ENCODE peak calls at places on chromosome 3, in nine cellular contexts. Q is GM13976; T is nephron progenitor cell; B is foreskin fibroblast; A is neural progenitor cell; Y is AG04449; P is ovary; C is CD4-positive, alpha-beta T cell; G is AG10803. E is an unnamed sample.

GRCh38 chr3:1082024-1082633 is 10.7 kb upstream of the CNTN6 start:
- DNase-seq in Y (no peak), C (no peak), B (no peak), T (peak; percentile 56), G (peak; percentile 39), P (no peak), Q (peak; percentile 15), A (peak; percentile 77), E (no peak)

GRCh38 chr3:138947303-138948121 is 495 bp downstream of the FOXL2NB start:
- DNase-seq in Q (no peak), P (no peak), B (no peak), C (no peak), A (peak; percentile 51), T (no peak), Y (no peak), G (peak; percentile 41), E (no peak)

GRCh38 chr3:171977860-171978259 is 61.5 kb upstream of the FNDC3B start:
- DNase-seq in A (no peak), T (no peak), B (no peak), Y (no peak), Q (no peak), C (no peak), G (no peak), P (no peak), E (no peak)

GRCh38 chr3:46057716-46058115 is 30.4 kb upstream of the XCR1 start:
- DNase-seq in Y (no peak), G (no peak), A (no peak), B (no peak), Q (no peak), P (no peak), C (no peak), T (no peak), E (no peak)

GRCh38 chr3:168545591-168545990 is 449.9 kb upstream of the GOLIM4 start:
- DNase-seq in C (no peak), A (peak; percentile 8), B (no peak), G (no peak), T (no peak), P (no peak), Y (no peak), Q (no peak), E (no peak)

GRCh38 chr3:60887574-60887973 is 363.7 kb downstream of the FHIT start:
- DNase-seq in C (no peak), A (no peak), Y (no peak), P (no peak), G (no peak), T (no peak), B (no peak), Q (no peak), E (no peak)

GRCh38 chr3:139300416-139300815 is 43.4 kb upstream of the MRPS22 start:
- DNase-seq in A (no peak), Y (no peak), T (no peak), P (no peak), B (no peak), G (no peak), C (no peak), Q (no peak), E (no peak)

GRCh38 chr3:101521251-101521701 is 8.3 kb upstream of the SENP7 start:
- DNase-seq in P (no peak), Y (no peak), Q (no peak), T (no peak), C (peak; percentile 12), B (no peak), A (no peak), G (no peak), E (no peak)

GRCh38 chr3:71251156-71251775 is 332.3 kb downstream of the FOXP1 start:
- DNase-seq in Q (no peak), T (no peak), G (peak; percentile 83), P (no peak), B (peak; percentile 85), A (no peak), Y (peak; percentile 88), C (no peak), E (no peak)

DNA sequence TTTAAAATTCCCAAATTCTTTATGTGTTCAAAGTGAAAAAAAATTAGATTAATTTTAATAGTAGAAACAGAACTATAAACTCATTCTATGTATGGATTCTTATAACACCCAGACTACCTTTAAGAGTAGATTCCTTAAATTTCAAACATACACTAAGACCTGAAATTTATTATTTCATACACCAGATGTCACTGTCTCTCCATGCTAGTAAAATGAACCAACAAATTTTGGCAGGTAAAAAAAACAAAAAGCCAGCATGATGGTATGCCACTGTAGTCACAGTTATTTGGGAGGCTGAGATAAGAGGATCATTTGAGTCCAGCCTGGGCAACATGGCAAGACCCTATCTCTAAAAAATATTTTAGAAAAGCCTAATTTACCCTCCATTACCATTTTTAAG is 461.3 kb upstream of the NAALADL2 start:
- DNase-seq in P (no peak), C (no peak), T (no peak), Q (no peak), G (peak; percentile 47), Y (no peak), B (peak; percentile 12), A (no peak), E (no peak)
- TF ChIP-seq CTCF in P (peak; percentile 33), C (no peak), T (no peak), Q (no peak), G (peak; percentile 54), Y (no peak), B (peak; percentile 14), A (peak; percentile 44), E (no peak)

DNA sequence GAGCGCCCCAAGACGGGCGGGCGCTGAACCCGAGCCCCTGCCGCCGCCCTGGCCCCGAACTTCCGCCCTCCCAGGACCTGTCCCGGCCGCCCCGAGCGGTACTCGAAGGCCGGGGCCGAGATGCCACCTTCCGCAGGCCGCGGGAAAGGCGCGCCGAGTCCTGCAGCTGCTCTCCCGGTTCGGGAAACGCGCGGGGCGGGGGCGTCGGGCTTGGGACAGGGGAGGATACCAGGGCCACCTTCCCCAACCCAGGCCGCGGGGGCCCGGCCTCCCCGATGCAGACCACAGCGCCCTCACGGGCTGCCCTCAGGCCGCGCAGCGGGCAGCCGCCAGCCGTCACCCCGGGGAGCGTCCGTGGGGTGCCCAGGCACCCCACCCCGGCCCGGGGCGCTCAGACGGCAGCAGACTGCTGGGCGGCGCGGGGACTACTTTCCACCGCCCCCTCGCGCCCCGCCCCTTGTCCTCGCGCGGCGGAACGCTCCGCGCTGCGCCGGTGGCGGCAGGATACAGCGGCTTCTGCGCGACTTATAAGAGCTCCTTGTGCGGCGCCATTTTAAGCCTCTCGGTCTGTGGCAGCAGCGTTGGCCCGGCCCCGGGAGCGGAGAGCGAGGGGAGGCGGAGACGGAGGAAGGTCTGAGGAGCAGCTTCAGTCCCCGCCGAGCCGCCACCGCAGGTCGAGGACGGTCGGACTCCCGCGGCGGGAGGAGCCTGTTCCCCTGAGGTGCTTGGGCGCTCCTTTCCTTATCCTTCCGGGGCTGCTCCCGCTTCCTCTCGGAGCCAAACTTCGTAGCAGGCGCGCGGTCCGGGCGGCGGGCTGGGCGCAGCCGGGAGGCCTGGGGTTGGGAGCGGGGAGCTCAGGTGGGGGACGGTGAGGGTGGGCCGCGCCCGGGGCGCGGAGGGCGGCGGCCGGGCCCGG is at the start of gene CTNNB1:
- DNase-seq in C (peak; percentile 86), A (peak; percentile 97), P (peak; percentile 96), T (peak; percentile 93), B (peak; percentile 97), Q (peak; percentile 85), G (peak; percentile 98), Y (peak; percentile 77), E (peak; percentile 89)
- TF ChIP-seq CTCF in C (no peak), A (no peak), P (peak; percentile 55), T (no peak), B (no peak), Q (no peak), G (no peak), Y (no peak), E (no peak)

GRCh38 chr3:112304611-112305010 is 10.6 kb upstream of the SLC9C1 start:
- DNase-seq in A (peak; percentile 37), T (no peak), P (no peak), B (no peak), Y (no peak), G (peak; percentile 4), Q (no peak), C (no peak), E (no peak)

GRCh38 chr3:112302061-112302830 is 8.2 kb upstream of the SLC9C1 start:
- DNase-seq in G (no peak), C (no peak), Q (no peak), A (peak; percentile 57), T (no peak), B (no peak), Y (no peak), P (no peak), E (no peak)

GRCh38 chr3:112302881-112303761 is 9.1 kb upstream of the SLC9C1 start:
- DNase-seq in C (peak; percentile 6), P (no peak), A (peak; percentile 92), Y (no peak), T (no peak), G (no peak), Q (peak; percentile 13), B (no peak), E (no peak)

GRCh38 chr3:112306825-112307224 is 12.8 kb upstream of the SLC9C1 start:
- DNase-seq in Y (no peak), C (no peak), B (no peak), A (no peak), Q (no peak), P (no peak), T (no peak), G (no peak), E (no peak)

GRCh38 chr3:112303811-112304325 is 9.9 kb upstream of the SLC9C1 start:
- DNase-seq in C (peak; percentile 10), Q (peak; percentile 8), B (no peak), A (peak; percentile 43), T (no peak), Y (no peak), P (no peak), G (peak; percentile 11), E (no peak)
- TF ChIP-seq CTCF in C (no peak), Q (no peak), B (no peak), A (no peak), T (no peak), Y (no peak), P (no peak), G (no peak), E (no peak)

GRCh38 chr3:16601539-16602005 is 3.7 kb downstream of the DAZL start:
- DNase-seq in A (no peak), G (no peak), T (no peak), P (no peak), Q (no peak), B (no peak), Y (no peak), C (no peak), E (no peak)
- TF ChIP-seq CTCF in A (no peak), G (no peak), T (no peak), P (no peak), Q (no peak), B (no peak), Y (no peak), C (peak; percentile 59), E (peak; percentile 27)

GRCh38 chr3:8094415-8094814 is 407.2 kb upstream of the LMCD1 start:
- DNase-seq in B (no peak), Q (no peak), P (no peak), T (no peak), G (no peak), A (no peak), Y (no peak), C (no peak), E (no peak)

GRCh38 chr3:8095724-8096123 is 405.9 kb upstream of the LMCD1 start:
- DNase-seq in C (no peak), G (peak; percentile 1), T (peak; percentile 20), B (no peak), P (no peak), Q (no peak), Y (no peak), A (peak; percentile 60), E (no peak)

GRCh38 chr3:8097690-8098089 is 403.9 kb upstream of the LMCD1 start:
- DNase-seq in P (no peak), T (no peak), G (no peak), Y (no peak), B (no peak), C (no peak), Q (no peak), A (no peak), E (no peak)
- TF ChIP-seq CTCF in P (no peak), T (no peak), G (no peak), Y (no peak), B (no peak), C (no peak), Q (no peak), A (peak; percentile 11), E (no peak)

E was measured in natural killer cell.